ENCODE peak calls at places on chromosomes 6 and 20, in four cellular contexts. I, Q, Z and B are unnamed samples. For H3K27me3, the result is how much of the 10 kb centered on the place peaks cover.

GRCh38 chr20:32281711-32282110 is 4.3 kb downstream of the KIF3B start:
- DNase-seq in I (no peak), Z (no peak), Q (no peak), B (no peak)

GRCh38 chr6:111598211-111598610 is 7.5 kb downstream of the TRAF3IP2 start:
- DNase-seq in Q (no peak), I (no peak), Z (no peak), B (no peak)

GRCh38 chr6:33570806-33571636 is 9.1 kb downstream of the BAK1 start:
- DNase-seq in Z (peak), I (peak), Q (peak), B (peak)

GRCh38 chr6:7959453-7959852 is 48.9 kb upstream of the TXNDC5 start:
- DNase-seq in Z (no peak), I (no peak), Q (no peak), B (no peak)

GRCh38 chr6:54050750-54051149 is 60.5 kb upstream of the MLIP start:
- DNase-seq in I (no peak), Q (no peak), Z (no peak), B (no peak)

GRCh38 chr6:111199935-111200822 is 112.9 kb downstream of the SLC16A10 start:
- DNase-seq in I (no peak), Z (no peak), Q (no peak), B (no peak)

GRCh38 chr6:45187841-45188240 is 140.3 kb upstream of the RUNX2 start:
- DNase-seq in Q (no peak), I (no peak), Z (no peak), B (no peak)

GRCh38 chr6:158185729-158186456 is 17.7 kb downstream of the GTF2H5 start:
- DNase-seq in Q (no peak), I (no peak), Z (no peak), B (no peak)

GRCh38 chr6:142697912-142698311 is 247.1 kb downstream of the HIVEP2 start:
- DNase-seq in Z (no peak), I (no peak), Q (no peak), B (no peak)

GRCh38 chr6:32785781-32786533 is 22.6 kb upstream of the HLA-DQB2 start:
- DNase-seq in Z (peak), I (no peak), Q (peak), B (no peak)

GRCh38 chr6:79694623-79695311 is 63.6 kb downstream of the SH3BGRL2 start:
- DNase-seq in I (no peak), Z (no peak), Q (no peak), B (no peak)

GRCh38 chr20:32535316-32535952 is 49.7 kb downstream of the NOL4L start:
- DNase-seq in Z (no peak), I (peak), Q (no peak), B (no peak)

GRCh38 chr6:109055771-109056235 is 38.8 kb downstream of the SESN1 start:
- DNase-seq in Q (no peak), I (no peak), Z (no peak), B (no peak)

GRCh38 chr6:3410385-3411360 is 46.2 kb downstream of the SLC22A23 start:
- DNase-seq in Z (peak), I (peak), Q (peak), B (no peak)

GRCh38 chr20:53080412-53080962 is 108.3 kb downstream of the TSHZ2 start:
- DNase-seq in Q (no peak), I (no peak), Z (no peak), B (no peak)

GRCh38 chr6:135182120-135182992 is 1.2 kb downstream of the MYB start:
- DNase-seq in I (no peak), Z (peak), Q (peak), B (peak)

GRCh38 chr20:38435555-38435939 is 419 bp upstream of the SNHG17 start:
- DNase-seq in I (no peak), Z (no peak), Q (no peak), B (no peak)

GRCh38 chr6:110415297-110415916 is at the start of gene DDO:
- DNase-seq in I (peak), Z (peak), Q (peak), B (peak)

GRCh38 chr20:41299899-41300298 is 17.6 kb downstream of the ZHX3 start:
- DNase-seq in I (no peak), Q (no peak), Z (no peak), B (no peak)

GRCh38 chr6:64538760-64539159 is 903.2 kb downstream of the PHF3 start:
- DNase-seq in Z (no peak), Q (no peak), I (no peak), B (no peak)

GRCh38 chr6:112846711-112847110 is 499.6 kb downstream of the RFPL4B start:
- DNase-seq in Q (no peak), I (no peak), Z (no peak), B (no peak)

GRCh38 chr6:137332637-137333228 is 113.5 kb upstream of the IFNGR1 start:
- DNase-seq in Z (no peak), I (no peak), Q (no peak), B (no peak)

GRCh38 chr6:62236784-62237183 is 49.2 kb downstream of the KHDRBS2 start:
- DNase-seq in Q (no peak), I (no peak), Z (no peak), B (no peak)

GRCh38 chr20:54577637-54578036 is 102.2 kb downstream of the DOK5 start:
- DNase-seq in I (no peak), Q (no peak), Z (no peak), B (no peak)

GRCh38 chr6:97141756-97142155 is 141.3 kb downstream of the MMS22L start:
- DNase-seq in Q (no peak), Z (no peak), I (no peak), B (no peak)

GRCh38 chr6:34151321-34152041 is 5.6 kb upstream of the GRM4 start:
- DNase-seq in Q (no peak), I (peak), Z (no peak), B (no peak)

GRCh38 chr6:139778688-139779087 is 404.2 kb upstream of the CITED2 start:
- DNase-seq in Z (no peak), I (peak), Q (no peak), B (no peak)

GRCh38 chr6:47044418-47044817 is 2.3 kb upstream of the ADGRF1 start:
- DNase-seq in Z (peak), I (no peak), Q (peak), B (no peak)

GRCh38 chr6:84847349-84848160 is 83.2 kb upstream of the TBX18 start:
- DNase-seq in I (no peak), Q (no peak), Z (no peak), B (no peak)

GRCh38 chr20:13464702-13465101 is 174.0 kb downstream of the TASP1 start:
- DNase-seq in I (no peak), Z (no peak), Q (no peak), B (no peak)

GRCh38 chr6:121847806-121848522 is 412.5 kb downstream of the GJA1 start:
- DNase-seq in I (no peak), Q (no peak), Z (no peak), B (no peak)

GRCh38 chr6:157558049-157558448 is 177.1 kb downstream of the ZDHHC14 start:
- DNase-seq in Z (no peak), Q (no peak), I (no peak), B (no peak)

GRCh38 chr20:17635846-17636245 is 46.2 kb downstream of the RRBP1 start:
- DNase-seq in I (no peak), Z (no peak), Q (no peak), B (no peak)

GRCh38 chr6:157982580-157983438 is 1.1 kb downstream of the SYNJ2 start:
- DNase-seq in Q (peak), I (no peak), Z (no peak), B (no peak)

GRCh38 chr6:152380351-152380767 is 256.8 kb downstream of the SYNE1 start:
- DNase-seq in Z (no peak), Q (no peak), I (no peak), B (no peak)

GRCh38 chr20:20713244-20713765 is 861 bp upstream of the RALGAPA2 start:
- DNase-seq in I (peak), Z (no peak), Q (no peak), B (no peak)

GRCh38 chr6:85417336-85417735 is 32.5 kb upstream of the NT5E start:
- DNase-seq in Z (no peak), I (no peak), Q (no peak), B (no peak)

GRCh38 chr6:148565931-148566663 is 180.7 kb upstream of the UST start:
- DNase-seq in Z (peak), I (no peak), Q (no peak), B (no peak)

GRCh38 chr20:13363473-13363872 is 142.4 kb downstream of the ISM1 start:
- DNase-seq in I (no peak), Z (no peak), Q (no peak), B (no peak)

GRCh38 chr20:1368448-1369199 is 24.2 kb downstream of the FKBP1A start:
- DNase-seq in Z (no peak), I (no peak), Q (no peak), B (no peak)

GRCh38 chr6:107712523-107713213 is 111.4 kb downstream of the SCML4 start:
- DNase-seq in Q (no peak), Z (no peak), I (no peak), B (no peak)
- H3K27me3 ChIP-seq in Q (under half), Z (under half), I (under half), B (under half)

GRCh38 chr6:15770347-15771143 is 107.7 kb upstream of the DTNBP1 start:
- DNase-seq in I (no peak), Q (no peak), Z (no peak), B (no peak)
- TF ChIP-seq CTCF in I (no peak), Q (no peak), Z (no peak), B (no peak)

DNA sequence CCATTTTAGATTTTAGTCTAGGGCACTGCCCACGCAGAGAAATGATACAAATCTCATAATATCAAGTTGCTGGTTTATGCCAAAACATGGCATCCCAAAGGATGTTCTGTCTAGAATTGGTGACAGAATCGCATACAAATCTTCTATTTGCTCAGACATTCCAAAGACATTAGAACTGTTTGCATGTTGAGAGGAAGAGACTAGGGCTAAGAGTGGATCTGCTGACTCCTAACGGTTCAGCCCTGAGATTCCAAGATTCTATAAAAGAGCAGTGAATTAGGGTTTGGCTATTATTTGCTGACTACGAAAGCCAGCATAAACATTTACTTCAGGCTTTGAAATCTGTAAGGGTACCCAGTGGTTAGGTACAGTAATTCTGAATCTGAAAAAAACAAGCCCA is 3.6 kb downstream of the EPB41L2 start:
- DNase-seq in Q (no peak), Z (no peak), I (no peak), B (no peak)
- H3K4me3 ChIP-seq in Q (no peak), Z (no peak), I (peak), B (no peak)

GRCh38 chr20:24795444-24795843 is 153.6 kb upstream of the CST7 start:
- DNase-seq in Z (no peak), I (no peak), Q (no peak), B (no peak)

GRCh38 chr20:24792641-24793495 is 156.2 kb upstream of the CST7 start:
- DNase-seq in I (no peak), Q (no peak), Z (no peak), B (no peak)

GRCh38 chr20:24790746-24791283 is 158.3 kb upstream of the CST7 start:
- DNase-seq in Q (no peak), I (no peak), Z (no peak), B (no peak)

GRCh38 chr20:24789877-24790276 is 159.2 kb upstream of the CST7 start:
- DNase-seq in I (no peak), Q (no peak), Z (no peak), B (no peak)

GRCh38 chr20:24791949-24792348 is 157.1 kb upstream of the CST7 start:
- DNase-seq in Q (no peak), I (no peak), Z (no peak), B (no peak)
- H3K27me3 ChIP-seq in Q (under half), I (under half), Z (under half), B (under half)

DNA sequence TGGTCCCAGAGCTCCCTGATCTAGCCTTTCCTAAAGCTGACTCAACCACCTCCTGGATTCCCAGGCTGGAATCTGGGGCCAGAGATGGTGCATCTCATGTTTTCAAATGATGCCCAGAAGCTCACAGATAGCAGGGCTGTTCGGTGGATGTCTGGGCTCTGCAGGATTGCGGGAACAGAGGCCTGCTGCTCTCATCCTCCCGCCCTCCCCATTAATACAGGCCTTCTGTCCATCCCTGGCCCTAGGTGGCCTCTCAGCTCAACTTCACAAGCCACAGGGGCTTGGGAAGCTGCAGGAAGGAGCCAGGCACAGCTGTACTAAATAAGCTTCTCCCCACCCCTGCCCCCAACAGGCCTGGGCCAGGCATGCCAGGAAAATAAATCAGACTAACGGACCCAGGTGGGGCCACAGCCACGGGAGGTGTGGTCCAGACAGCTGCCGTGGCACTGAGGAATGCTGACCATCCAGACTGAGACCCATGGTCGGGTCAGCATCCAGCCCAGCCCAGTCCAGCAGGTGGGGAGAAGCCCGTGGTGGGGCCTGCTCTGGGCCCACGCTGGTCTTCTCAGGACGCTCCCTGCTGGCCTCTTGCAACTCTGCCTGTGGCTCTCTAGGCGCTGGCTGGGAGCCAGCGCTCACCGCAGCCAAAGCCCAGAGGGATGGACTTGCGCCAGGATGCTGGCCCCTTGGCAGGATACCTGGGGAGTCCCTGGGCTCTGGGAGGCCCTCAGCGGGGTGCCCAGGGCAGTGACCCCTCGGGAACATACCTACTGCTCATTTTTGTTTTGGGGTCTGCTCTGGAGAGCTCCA is 8.5 kb upstream of the YTHDF1 start:
- DNase-seq in I (peak), Q (no peak), Z (peak), B (no peak)
- TF ChIP-seq CTCF in I (no peak), Q (no peak), Z (peak), B (no peak)

GRCh38 chr6:90297124-90297865 is 652 bp upstream of the BACH2 start:
- DNase-seq in Q (no peak), Z (no peak), I (peak), B (no peak)

GRCh38 chr6:90296346-90297123 is at the start of gene BACH2:
- DNase-seq in I (peak), Q (peak), Z (peak), B (peak)

GRCh38 chr6:90298459-90299053 is 1.9 kb upstream of the BACH2 start:
- DNase-seq in Z (no peak), Q (no peak), I (no peak), B (no peak)

GRCh38 chr6:90295854-90296345 is 743 bp downstream of the BACH2 start:
- DNase-seq in I (peak), Q (peak), Z (peak), B (peak)

GRCh38 chr6:90297866-90298381 is 1.3 kb upstream of the BACH2 start:
- DNase-seq in Q (no peak), Z (no peak), I (no peak), B (no peak)
- H3K4me3 ChIP-seq in Q (no peak), Z (no peak), I (no peak), B (no peak)

DNA sequence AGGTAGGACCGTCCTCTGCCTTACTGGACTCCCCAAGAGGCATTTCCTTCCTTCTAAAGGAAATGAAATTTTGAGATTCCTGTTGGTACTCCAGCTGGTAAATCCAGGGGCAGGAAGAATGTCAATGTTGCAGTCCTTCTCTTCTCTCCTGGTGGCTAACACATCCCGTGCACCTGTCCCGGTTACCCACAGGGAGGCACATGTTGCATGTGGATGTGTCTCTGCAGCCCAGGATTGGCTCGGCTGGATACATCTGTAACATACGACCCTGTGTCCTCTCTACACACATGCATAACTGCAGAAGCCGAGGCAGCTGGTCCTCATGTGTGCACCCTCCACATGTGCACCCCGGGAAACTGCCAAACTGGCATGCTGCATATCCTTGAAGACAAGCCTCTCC is 1.3 kb upstream of the LRFN2 start:
- DNase-seq in I (no peak), Z (no peak), Q (no peak), B (no peak)
- H3K27me3 ChIP-seq in I (under half), Z (under half), Q (under half), B (half or more)

GRCh38 chr20:50717974-50718761 is 13.2 kb upstream of the PARD6B start:
- DNase-seq in I (no peak), Q (no peak), Z (no peak), B (no peak)
- TF ChIP-seq CTCF in I (no peak), Q (no peak), Z (no peak), B (no peak)